ENCODE peak calls at places on chromosomes 12 and 14, in four cellular contexts. B is B cell, E is cardiac muscle cell, W is Calu3. O is an unnamed sample.
A peak's percentile ranks its signal among the peaks of the same experiment; 100 is the strongest.

GRCh38 chr12:10448236-10448635 is 4.9 kb downstream of the KLRC1 start:
- DNase-seq in B (no peak), E (no peak), W (no peak), O (no peak)

GRCh38 chr14:101182476-101182875 is 279.0 kb upstream of the RTL1 start:
- DNase-seq in B (peak; percentile 7), E (no peak), W (no peak), O (no peak)

GRCh38 chr14:69629225-69630127 is 18.1 kb downstream of the SUSD6 start:
- DNase-seq in B (no peak), E (no peak), W (no peak), O (peak; percentile 47)

GRCh38 chr12:117907108-117907689 is 61.6 kb downstream of the KSR2 start:
- DNase-seq in B (no peak), E (no peak), W (no peak), O (no peak)

GRCh38 chr12:80576641-80577418 is 130.6 kb upstream of the MYF6 start:
- DNase-seq in B (no peak), E (no peak), W (no peak), O (no peak)

GRCh38 chr14:30779210-30779609 is 95.1 kb upstream of the COCH start:
- DNase-seq in B (no peak), E (no peak), W (no peak), O (no peak)

GRCh38 chr14:64870160-64870559 is 9.5 kb downstream of the SPTB start:
- DNase-seq in B (no peak), E (no peak), W (no peak), O (no peak)

GRCh38 chr14:51167587-51168219 is 72.3 kb upstream of the TMX1 start:
- DNase-seq in B (no peak), E (peak; percentile 90), W (no peak), O (no peak)

GRCh38 chr12:82326905-82327503 is 31.2 kb downstream of the CCDC59 start:
- DNase-seq in B (no peak), E (peak; percentile 45), W (no peak), O (no peak)

GRCh38 chr12:121942145-121942718 is 23.8 kb downstream of the CFAP251 start:
- DNase-seq in B (no peak), E (peak; percentile 82), W (no peak), O (no peak)

GRCh38 chr14:100427166-100427565 is 104.0 kb downstream of the SLC25A47 start:
- DNase-seq in B (no peak), E (no peak), W (no peak), O (no peak)

GRCh38 chr14:22689186-22689585 is 45.0 kb upstream of the OR6J1 start:
- DNase-seq in B (no peak), E (peak; percentile 90), W (no peak), O (no peak)

GRCh38 chr12:15789215-15790171 is at the start of gene EPS8:
- DNase-seq in B (peak; percentile 94), E (peak; percentile 96), W (peak; percentile 95), O (peak; percentile 92)
- TF ChIP-seq CTCF in B (no peak), E (no peak), W (no peak), O (no peak)

GRCh38 chr12:100404769-100405407 is 48.0 kb downstream of the SLC17A8 start:
- DNase-seq in B (no peak), E (peak; percentile 54), W (peak; percentile 13), O (peak; percentile 20)
- TF ChIP-seq CTCF in B (no peak), E (peak; percentile 51), W (peak; percentile 39), O (peak; percentile 64)

GRCh38 chr12:107263980-107264379 is 170.6 kb upstream of the CRY1 start:
- DNase-seq in B (no peak), E (no peak), W (no peak), O (no peak)

GRCh38 chr12:107253361-107253760 is 160.0 kb upstream of the CRY1 start:
- DNase-seq in B (no peak), E (no peak), W (no peak), O (no peak)

GRCh38 chr12:107254258-107254856 is 161.0 kb upstream of the CRY1 start:
- DNase-seq in B (no peak), E (no peak), W (no peak), O (no peak)

GRCh38 chr12:107264667-107265066 is 171.3 kb upstream of the CRY1 start:
- DNase-seq in B (no peak), E (no peak), W (no peak), O (no peak)

DNA sequence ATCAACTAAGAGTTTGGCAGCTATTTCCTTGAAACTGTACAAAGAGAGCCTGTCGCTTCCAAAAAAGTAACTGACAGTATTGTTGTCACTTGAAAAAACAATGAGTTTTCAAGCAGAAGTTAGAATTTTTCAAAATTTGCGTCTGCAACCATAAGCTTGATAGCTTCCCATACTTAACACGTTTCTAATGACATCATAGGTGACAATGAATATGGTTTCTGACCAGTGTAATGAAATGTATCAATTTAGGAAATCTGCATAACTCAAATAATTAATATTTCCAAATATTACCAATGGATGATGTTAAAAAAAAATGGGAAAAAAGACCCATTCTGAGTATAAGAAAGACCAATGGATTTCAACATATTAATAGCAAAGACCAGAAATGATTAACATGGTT is 165.4 kb upstream of the CRY1 start:
- DNase-seq in B (no peak), E (no peak), W (no peak), O (no peak)
- TF ChIP-seq CTCF in B (no peak), E (no peak), W (no peak), O (no peak)

GRCh38 chr12:6828671-6829531 is 694 bp downstream of the P3H3 start:
- DNase-seq in B (peak; percentile 78), E (peak; percentile 60), W (peak; percentile 19), O (peak; percentile 68)
- TF ChIP-seq CTCF in B (no peak), E (no peak), W (no peak), O (no peak)

GRCh38 chr14:104827173-104828055 is 26.5 kb downstream of the ZBTB42 start:
- DNase-seq in B (peak; percentile 89), E (peak; percentile 43), W (peak; percentile 72), O (peak; percentile 82)
- TF ChIP-seq CTCF in B (peak; percentile 70), E (peak; percentile 47), W (peak; percentile 50), O (peak; percentile 45)

O was measured in GM20000.